ENCODE peak calls at places on chromosomes 6 and 20, in four cellular contexts. T, Y, I and M are unnamed samples.

GRCh38 chr20:48725589-48725991 is 102.2 kb downstream of the PREX1 start:
- DNase-seq in T (no peak), Y (peak), I (no peak), M (no peak)

GRCh38 chr6:73667798-73668197 is 14.0 kb upstream of the SLC17A5 start:
- DNase-seq in T (no peak), Y (no peak), I (no peak), M (no peak)

GRCh38 chr6:131331146-131331545 is 195.9 kb downstream of the AKAP7 start:
- DNase-seq in T (no peak), Y (no peak), I (no peak), M (no peak)

GRCh38 chr6:126672654-126673053 is 332.7 kb downstream of the CENPW start:
- DNase-seq in T (no peak), Y (no peak), I (no peak), M (peak)

GRCh38 chr20:60256811-60257210 is 298.6 kb downstream of the CDH26 start:
- DNase-seq in T (no peak), Y (no peak), I (no peak), M (no peak)

GRCh38 chr20:49583669-49584417 is 15.9 kb upstream of the PTGIS start:
- DNase-seq in T (peak), Y (peak), I (no peak), M (peak)

GRCh38 chr6:138402833-138403187 is 1.2 kb upstream of the HEBP2 start:
- DNase-seq in T (no peak), Y (peak), I (no peak), M (no peak)

GRCh38 chr20:2995796-2996195 is 47.6 kb upstream of the GNRH2 start:
- DNase-seq in T (no peak), Y (no peak), I (no peak), M (no peak)

GRCh38 chr20:52814371-52814770 is 157.8 kb upstream of the TSHZ2 start:
- DNase-seq in T (no peak), Y (no peak), I (no peak), M (no peak)

GRCh38 chr6:14441371-14441781 is 323.8 kb downstream of the CD83 start:
- DNase-seq in T (no peak), Y (no peak), I (no peak), M (no peak)

GRCh38 chr20:57061058-57061900 is 205.2 kb downstream of the BMP7 start:
- DNase-seq in T (peak), Y (peak), I (no peak), M (no peak)

GRCh38 chr6:166382500-166382932 is 224 bp downstream of the MPC1 start:
- DNase-seq in T (no peak), Y (no peak), I (no peak), M (no peak)

GRCh38 chr20:12113468-12114371 is 196.0 kb downstream of the BTBD3 start:
- DNase-seq in T (peak), Y (no peak), I (no peak), M (peak)

GRCh38 chr20:11810316-11811130 is 107.2 kb upstream of the BTBD3 start:
- DNase-seq in T (no peak), Y (no peak), I (no peak), M (peak)

GRCh38 chr20:10523438-10523837 is 88.3 kb downstream of the SLX4IP start:
- DNase-seq in T (no peak), Y (no peak), I (no peak), M (no peak)

GRCh38 chr20:44540834-44541233 is 19.0 kb upstream of the SERINC3 start:
- DNase-seq in T (no peak), Y (no peak), I (no peak), M (no peak)

GRCh38 chr6:7058250-7058923 is 49.4 kb upstream of the RREB1 start:
- DNase-seq in T (peak), Y (peak), I (no peak), M (peak)

GRCh38 chr6:66568271-66568670 is 861.2 kb upstream of the EYS start:
- DNase-seq in T (no peak), Y (peak), I (no peak), M (no peak)

GRCh38 chr6:101413773-101414172 is 20.3 kb downstream of the GRIK2 start:
- DNase-seq in T (no peak), Y (no peak), I (no peak), M (no peak)

DNA sequence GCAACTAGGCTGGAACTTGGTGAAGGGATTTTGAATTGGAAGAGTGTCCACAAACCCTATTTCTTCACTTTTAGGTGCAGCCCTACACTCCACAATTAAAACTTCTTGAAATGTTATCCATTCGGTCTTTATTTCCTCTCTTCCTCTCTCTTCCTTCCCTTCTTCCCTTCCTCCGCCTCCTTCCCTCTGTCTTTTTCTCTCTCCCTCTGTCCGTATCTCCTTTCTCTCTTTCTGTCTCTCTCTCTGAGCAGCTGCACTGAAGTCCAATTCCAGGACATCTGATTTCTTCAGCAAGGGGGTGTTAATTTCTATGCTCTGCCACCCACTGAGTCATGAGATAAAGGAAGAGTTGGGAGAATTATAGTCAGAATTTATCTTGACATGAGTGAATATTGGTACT is 84.4 kb downstream of the BCAS1 start:
- DNase-seq in T (no peak), Y (no peak), I (no peak), M (no peak)
- H3K4me3 ChIP-seq in T (no peak), Y (no peak), I (no peak), M (no peak)

GRCh38 chr6:162416845-162417537 is 310.6 kb downstream of the PRKN start:
- DNase-seq in T (no peak), Y (no peak), I (no peak), M (no peak)
- TF ChIP-seq CTCF in T (no peak), Y (no peak), I (no peak), M (no peak)

GRCh38 chr6:41548098-41548840 is 2.1 kb downstream of the FOXP4 start:
- DNase-seq in T (no peak), Y (peak), I (peak), M (no peak)

GRCh38 chr6:41547799-41548097 is 1.6 kb downstream of the FOXP4 start:
- DNase-seq in T (no peak), Y (no peak), I (no peak), M (no peak)

GRCh38 chr6:41549673-41550072 is 3.5 kb downstream of the FOXP4 start:
- DNase-seq in T (no peak), Y (no peak), I (no peak), M (no peak)

GRCh38 chr6:41546866-41547798 is 951 bp downstream of the FOXP4 start:
- DNase-seq in T (no peak), Y (peak), I (peak), M (no peak)

GRCh38 chr6:41548841-41549642 is 2.9 kb downstream of the FOXP4 start:
- DNase-seq in T (no peak), Y (no peak), I (no peak), M (no peak)
- H3K4me3 ChIP-seq in T (peak), Y (no peak), I (peak), M (peak)

DNA sequence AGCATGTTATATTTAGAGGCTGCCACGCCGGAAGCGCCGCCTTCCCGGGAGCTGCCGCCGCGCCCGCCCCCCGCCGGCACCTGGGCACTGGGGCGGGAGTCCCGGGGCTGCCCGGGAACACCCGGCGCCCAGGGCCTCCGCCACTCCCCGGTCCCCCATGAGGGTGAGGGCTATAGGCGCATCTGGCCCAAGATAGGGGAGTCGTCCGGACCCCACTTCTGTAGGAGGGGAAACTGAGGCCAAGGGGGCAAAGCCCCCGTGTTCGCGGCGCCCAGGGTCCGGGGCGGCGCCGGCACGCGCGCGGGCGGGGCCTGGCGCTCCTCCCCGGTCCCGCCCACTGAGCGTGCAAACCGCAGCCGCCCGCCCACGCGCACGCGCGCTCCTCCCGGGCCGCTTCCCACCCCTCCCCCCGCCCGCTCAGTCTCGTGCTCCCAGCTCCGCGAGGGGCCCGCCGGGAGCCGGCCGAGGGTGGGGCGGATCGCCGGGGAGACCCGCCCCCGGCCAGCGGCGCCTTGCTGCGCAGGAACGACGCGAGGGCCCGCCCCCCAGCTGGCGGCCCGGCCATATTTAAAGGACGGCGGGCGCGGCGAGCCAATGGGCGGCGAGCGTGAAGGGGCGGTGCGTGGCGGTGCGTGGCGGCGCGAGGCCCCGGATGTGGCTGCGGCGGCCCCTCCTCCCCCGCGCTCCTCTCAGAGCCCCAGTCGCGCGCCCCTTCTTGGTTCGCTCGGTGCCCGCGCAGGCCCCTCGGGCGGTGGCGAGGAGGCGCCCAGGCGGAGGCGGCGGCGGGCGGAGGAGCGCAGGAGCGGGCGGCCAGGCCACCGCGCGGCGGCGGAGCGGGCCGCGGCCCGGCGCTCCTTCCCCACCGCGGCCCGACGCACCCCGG is at the start of gene LSM14B:
- DNase-seq in T (peak), Y (peak), I (peak), M (peak)
- TF ChIP-seq CTCF in T (no peak), Y (no peak), I (no peak), M (no peak)

GRCh38 chr6:93418113-93418447 is 1.3 kb downstream of the EPHA7 start:
- DNase-seq in T (no peak), Y (no peak), I (no peak), M (no peak)

GRCh38 chr6:93416575-93417420 is 2.6 kb downstream of the EPHA7 start:
- DNase-seq in T (peak), Y (no peak), I (no peak), M (no peak)

GRCh38 chr6:93418448-93419303 is 683 bp downstream of the EPHA7 start:
- DNase-seq in T (peak), Y (no peak), I (no peak), M (no peak)

GRCh38 chr6:93419304-93420162 is at the start of gene EPHA7:
- DNase-seq in T (peak), Y (peak), I (peak), M (peak)

DNA sequence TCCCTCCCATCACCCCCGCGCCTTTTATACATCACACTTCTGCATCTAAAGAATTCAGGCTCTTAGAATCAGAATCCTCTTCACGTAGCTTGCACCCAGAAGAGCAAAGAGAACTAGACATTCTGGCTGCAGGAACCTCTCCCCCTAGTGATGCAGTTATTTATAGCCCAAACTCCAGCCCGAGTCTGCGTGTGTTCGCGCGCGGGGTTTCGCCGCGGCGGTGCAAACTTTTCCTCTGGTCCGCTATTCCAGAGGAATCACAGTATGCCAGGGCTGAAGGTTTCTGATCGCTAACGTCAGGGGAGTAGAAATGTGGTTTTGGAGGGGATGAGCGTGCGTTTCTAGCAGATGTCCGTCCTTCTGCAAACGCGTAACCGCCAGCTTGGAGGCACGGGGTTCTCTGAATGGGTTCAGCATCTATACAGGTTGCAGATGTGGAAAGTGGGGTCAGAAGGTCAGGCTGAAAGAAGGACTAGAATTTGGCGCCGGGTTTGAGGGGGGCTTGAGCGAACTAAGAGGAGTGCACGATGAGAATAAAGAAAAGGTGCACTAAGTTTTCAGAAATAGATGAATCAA is 1.9 kb downstream of the EPHA7 start:
- DNase-seq in T (no peak), Y (no peak), I (no peak), M (no peak)
- H3K4me3 ChIP-seq in T (peak), Y (no peak), I (no peak), M (peak)